ENCODE peak calls at places on chromosomes 2 and 18, in eight cellular contexts. One of them, this sample, is unnamed.

GRCh38 chr2:217392930-217393584 is 533.2 kb upstream of the TNP1 start:
- DNase-seq in mammary epithelial cell: no peak
- DNase-seq in ascending aorta: no peak
- DNase-seq in mesendoderm: no peak
- DNase-seq in fibroblast of lung: no peak
- DNase-seq in colonic mucosa: no peak
- DNase-seq in sigmoid colon: no peak
- DNase-seq in A673: no peak
- DNase-seq in this sample: peak

GRCh38 chr2:215929602-215930335 is 83.6 kb downstream of the MREG start:
- DNase-seq in mammary epithelial cell: peak
- DNase-seq in ascending aorta: no peak
- DNase-seq in mesendoderm: peak
- DNase-seq in fibroblast of lung: peak
- DNase-seq in colonic mucosa: no peak
- DNase-seq in sigmoid colon: no peak
- DNase-seq in A673: peak
- DNase-seq in this sample: no peak

GRCh38 chr18:50738103-50738757 is 81.6 kb downstream of the MRO start:
- DNase-seq in mammary epithelial cell: no peak
- DNase-seq in ascending aorta: no peak
- DNase-seq in mesendoderm: no peak
- DNase-seq in fibroblast of lung: no peak
- DNase-seq in colonic mucosa: no peak
- DNase-seq in sigmoid colon: no peak
- DNase-seq in A673: no peak
- DNase-seq in this sample: no peak

GRCh38 chr2:157061799-157062198 is 195.7 kb upstream of the GALNT5 start:
- DNase-seq in mammary epithelial cell: no peak
- DNase-seq in ascending aorta: no peak
- DNase-seq in mesendoderm: no peak
- DNase-seq in fibroblast of lung: no peak
- DNase-seq in colonic mucosa: no peak
- DNase-seq in sigmoid colon: no peak
- DNase-seq in A673: no peak
- DNase-seq in this sample: no peak

GRCh38 chr2:239300242-239300641 is 100.6 kb downstream of the HDAC4 start:
- DNase-seq in mammary epithelial cell: no peak
- DNase-seq in ascending aorta: no peak
- DNase-seq in mesendoderm: no peak
- DNase-seq in fibroblast of lung: no peak
- DNase-seq in colonic mucosa: no peak
- DNase-seq in sigmoid colon: peak
- DNase-seq in A673: no peak
- DNase-seq in this sample: no peak

GRCh38 chr2:20423847-20424246 is 23.0 kb upstream of the RHOB start:
- DNase-seq in mammary epithelial cell: no peak
- DNase-seq in ascending aorta: peak
- DNase-seq in mesendoderm: no peak
- DNase-seq in fibroblast of lung: no peak
- DNase-seq in colonic mucosa: no peak
- DNase-seq in sigmoid colon: no peak
- DNase-seq in A673: no peak
- DNase-seq in this sample: no peak

GRCh38 chr2:3696542-3696941 is 6.8 kb upstream of the DCDC2C start:
- DNase-seq in mammary epithelial cell: no peak
- DNase-seq in ascending aorta: no peak
- DNase-seq in mesendoderm: no peak
- DNase-seq in fibroblast of lung: no peak
- DNase-seq in colonic mucosa: no peak
- DNase-seq in sigmoid colon: no peak
- DNase-seq in A673: no peak
- DNase-seq in this sample: no peak

GRCh38 chr18:78794031-78794430 is 185.6 kb upstream of the SALL3 start:
- DNase-seq in mammary epithelial cell: no peak
- DNase-seq in ascending aorta: no peak
- DNase-seq in mesendoderm: no peak
- DNase-seq in fibroblast of lung: no peak
- DNase-seq in colonic mucosa: no peak
- DNase-seq in sigmoid colon: peak
- DNase-seq in A673: no peak
- DNase-seq in this sample: no peak

GRCh38 chr2:62631160-62632085 is 74.1 kb upstream of the EHBP1 start:
- DNase-seq in mammary epithelial cell: no peak
- DNase-seq in ascending aorta: no peak
- DNase-seq in mesendoderm: no peak
- DNase-seq in fibroblast of lung: peak
- DNase-seq in colonic mucosa: no peak
- DNase-seq in sigmoid colon: no peak
- DNase-seq in A673: no peak
- DNase-seq in this sample: no peak

GRCh38 chr2:172098650-172099471 is 3.8 kb downstream of the DLX2 start:
- DNase-seq in mammary epithelial cell: peak
- DNase-seq in ascending aorta: no peak
- DNase-seq in mesendoderm: peak
- DNase-seq in fibroblast of lung: peak
- DNase-seq in colonic mucosa: no peak
- DNase-seq in sigmoid colon: peak
- DNase-seq in A673: peak
- DNase-seq in this sample: no peak

GRCh38 chr2:46153996-46154753 is 143.0 kb upstream of the EPAS1 start:
- DNase-seq in mammary epithelial cell: no peak
- DNase-seq in ascending aorta: peak
- DNase-seq in mesendoderm: no peak
- DNase-seq in fibroblast of lung: no peak
- DNase-seq in colonic mucosa: no peak
- DNase-seq in sigmoid colon: no peak
- DNase-seq in A673: no peak
- DNase-seq in this sample: no peak

GRCh38 chr2:205743137-205743536 is 60.8 kb downstream of the NRP2 start:
- DNase-seq in mammary epithelial cell: no peak
- DNase-seq in ascending aorta: no peak
- DNase-seq in mesendoderm: no peak
- DNase-seq in fibroblast of lung: no peak
- DNase-seq in colonic mucosa: no peak
- DNase-seq in sigmoid colon: peak
- DNase-seq in A673: no peak
- DNase-seq in this sample: no peak

GRCh38 chr18:54521846-54522245 is 69.2 kb upstream of the DYNAP start:
- DNase-seq in mammary epithelial cell: no peak
- DNase-seq in ascending aorta: no peak
- DNase-seq in mesendoderm: no peak
- DNase-seq in fibroblast of lung: no peak
- DNase-seq in colonic mucosa: no peak
- DNase-seq in sigmoid colon: no peak
- DNase-seq in A673: no peak
- DNase-seq in this sample: no peak

GRCh38 chr18:54515149-54515548 is 75.9 kb upstream of the DYNAP start:
- DNase-seq in mammary epithelial cell: no peak
- DNase-seq in ascending aorta: no peak
- DNase-seq in mesendoderm: peak
- DNase-seq in fibroblast of lung: no peak
- DNase-seq in colonic mucosa: no peak
- DNase-seq in sigmoid colon: no peak
- DNase-seq in A673: no peak
- DNase-seq in this sample: no peak

GRCh38 chr18:54517521-54517920 is 73.5 kb upstream of the DYNAP start:
- DNase-seq in mammary epithelial cell: no peak
- DNase-seq in ascending aorta: no peak
- DNase-seq in mesendoderm: no peak
- DNase-seq in fibroblast of lung: no peak
- DNase-seq in colonic mucosa: no peak
- DNase-seq in sigmoid colon: no peak
- DNase-seq in A673: no peak
- DNase-seq in this sample: no peak
- H3K27ac ChIP-seq in mammary epithelial cell: no peak
- H3K27ac ChIP-seq in ascending aorta: no peak
- H3K27ac ChIP-seq in mesendoderm: no peak
- H3K27ac ChIP-seq in fibroblast of lung: no peak
- H3K27ac ChIP-seq in colonic mucosa: no peak
- H3K27ac ChIP-seq in sigmoid colon: no peak
- H3K27ac ChIP-seq in A673: no peak
- H3K27ac ChIP-seq in this sample: no peak

GRCh38 chr2:238157506-238158017 is 1.2 kb upstream of the ERFE start:
- DNase-seq in mammary epithelial cell: no peak
- DNase-seq in ascending aorta: no peak
- DNase-seq in mesendoderm: no peak
- DNase-seq in fibroblast of lung: no peak
- DNase-seq in colonic mucosa: no peak
- DNase-seq in sigmoid colon: no peak
- DNase-seq in A673: no peak
- DNase-seq in this sample: no peak
- H3K27ac ChIP-seq in mammary epithelial cell: no peak
- H3K27ac ChIP-seq in ascending aorta: no peak
- H3K27ac ChIP-seq in mesendoderm: no peak
- H3K27ac ChIP-seq in fibroblast of lung: no peak
- H3K27ac ChIP-seq in colonic mucosa: no peak
- H3K27ac ChIP-seq in sigmoid colon: no peak
- H3K27ac ChIP-seq in A673: no peak
- H3K27ac ChIP-seq in this sample: no peak

DNA sequence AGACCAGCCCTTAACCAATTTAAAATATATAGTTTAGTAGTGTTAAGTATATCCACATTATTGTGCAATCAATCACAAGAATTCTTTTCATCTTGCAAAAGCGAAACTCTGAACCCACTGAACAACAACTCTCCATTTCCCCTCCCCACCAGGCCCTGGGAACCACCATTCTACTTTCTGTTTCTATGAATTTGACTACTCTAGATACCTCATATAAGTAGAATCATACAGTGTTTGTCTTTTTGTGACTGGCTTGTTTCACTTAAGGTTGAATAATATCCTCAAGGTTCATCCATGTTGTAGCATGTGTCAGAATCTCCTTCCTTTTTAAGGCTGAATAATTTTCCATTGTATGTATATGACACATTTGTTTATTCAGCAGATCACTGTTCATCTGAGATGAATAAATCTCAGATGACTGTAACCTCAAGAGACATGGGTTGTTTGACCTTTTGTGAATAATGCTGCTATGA is 8.1 kb upstream of the SOS1 start:
- DNase-seq in mammary epithelial cell: peak
- DNase-seq in ascending aorta: no peak
- DNase-seq in mesendoderm: no peak
- DNase-seq in fibroblast of lung: no peak
- DNase-seq in colonic mucosa: no peak
- DNase-seq in sigmoid colon: no peak
- DNase-seq in A673: no peak
- DNase-seq in this sample: no peak
- H3K27ac ChIP-seq in mammary epithelial cell: no peak
- H3K27ac ChIP-seq in ascending aorta: no peak
- H3K27ac ChIP-seq in mesendoderm: no peak
- H3K27ac ChIP-seq in fibroblast of lung: no peak
- H3K27ac ChIP-seq in colonic mucosa: peak
- H3K27ac ChIP-seq in sigmoid colon: no peak
- H3K27ac ChIP-seq in A673: no peak
- H3K27ac ChIP-seq in this sample: no peak

DNA sequence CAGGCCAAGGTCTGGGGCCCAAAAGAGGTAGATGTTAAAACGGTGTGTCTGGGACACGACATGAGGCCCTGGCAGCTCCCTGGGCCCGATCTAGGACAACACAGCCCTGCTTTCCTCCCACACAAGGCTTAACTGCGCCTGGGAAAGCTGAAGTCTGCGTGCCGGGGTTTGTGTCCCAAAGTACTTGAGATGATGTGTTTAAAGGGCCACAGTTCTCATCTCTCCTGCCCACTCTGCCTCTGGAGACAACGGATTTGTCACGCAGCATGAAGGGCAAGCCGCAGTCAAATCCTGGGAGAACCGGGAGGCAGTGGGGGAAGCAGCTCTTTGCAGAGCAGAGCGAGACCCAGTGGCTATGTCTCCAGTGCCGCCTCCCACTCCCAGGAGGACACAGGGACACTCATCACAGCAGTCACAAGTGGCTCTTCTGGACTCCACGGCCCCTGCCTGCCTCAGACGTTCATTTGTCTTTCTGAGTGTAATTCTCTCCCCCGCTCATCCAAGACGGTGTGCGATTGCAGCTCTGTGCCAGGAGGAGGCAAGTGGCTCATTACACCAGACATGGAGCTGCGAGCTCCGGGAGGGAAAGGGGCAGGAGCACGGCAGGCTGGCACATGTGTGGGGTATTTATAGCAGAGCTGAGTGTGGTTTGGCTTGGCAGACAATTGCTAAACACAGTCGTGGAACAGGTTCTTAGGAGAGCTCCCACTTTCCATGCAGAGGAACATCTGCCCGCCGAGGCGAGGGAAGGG is 57.7 kb upstream of the SEMA4C start:
- DNase-seq in mammary epithelial cell: peak
- DNase-seq in ascending aorta: no peak
- DNase-seq in mesendoderm: no peak
- DNase-seq in fibroblast of lung: peak
- DNase-seq in colonic mucosa: no peak
- DNase-seq in sigmoid colon: peak
- DNase-seq in A673: peak
- DNase-seq in this sample: no peak
- H3K27ac ChIP-seq in mammary epithelial cell: no peak
- H3K27ac ChIP-seq in ascending aorta: no peak
- H3K27ac ChIP-seq in mesendoderm: no peak
- H3K27ac ChIP-seq in fibroblast of lung: no peak
- H3K27ac ChIP-seq in colonic mucosa: no peak
- H3K27ac ChIP-seq in sigmoid colon: peak
- H3K27ac ChIP-seq in A673: no peak
- H3K27ac ChIP-seq in this sample: peak

GRCh38 chr2:47334356-47335136 is 68.4 kb upstream of the MSH2 start:
- DNase-seq in mammary epithelial cell: no peak
- DNase-seq in ascending aorta: no peak
- DNase-seq in mesendoderm: peak
- DNase-seq in fibroblast of lung: peak
- DNase-seq in colonic mucosa: no peak
- DNase-seq in sigmoid colon: no peak
- DNase-seq in A673: peak
- DNase-seq in this sample: no peak
- H3K27ac ChIP-seq in mammary epithelial cell: no peak
- H3K27ac ChIP-seq in ascending aorta: no peak
- H3K27ac ChIP-seq in mesendoderm: peak
- H3K27ac ChIP-seq in fibroblast of lung: no peak
- H3K27ac ChIP-seq in colonic mucosa: no peak
- H3K27ac ChIP-seq in sigmoid colon: no peak
- H3K27ac ChIP-seq in A673: no peak
- H3K27ac ChIP-seq in this sample: no peak

DNA sequence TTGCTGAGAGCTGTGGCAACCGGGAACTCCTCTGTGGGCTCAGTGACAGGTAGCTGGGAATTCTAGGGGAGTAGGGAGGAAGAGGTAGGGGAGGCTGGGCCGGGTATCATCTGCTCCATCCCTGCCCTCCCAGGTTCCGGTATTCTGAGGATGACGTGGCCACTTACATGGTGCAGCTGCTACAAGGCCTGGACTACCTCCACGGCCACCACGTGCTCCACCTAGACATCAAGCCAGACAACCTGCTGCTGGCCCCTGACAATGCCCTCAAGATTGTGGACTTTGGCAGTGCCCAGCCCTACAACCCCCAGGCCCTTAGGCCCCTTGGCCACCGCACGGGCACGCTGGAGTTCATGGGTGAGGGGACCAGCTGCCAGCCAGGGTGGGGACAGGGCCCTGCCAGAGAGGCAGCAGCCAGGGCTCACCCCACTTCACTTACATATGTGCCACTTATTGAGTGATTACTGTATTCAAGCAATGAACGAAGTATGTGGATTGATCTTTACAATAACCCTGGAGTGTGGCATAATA is 8.0 kb upstream of the GMPPA start:
- DNase-seq in mammary epithelial cell: no peak
- DNase-seq in ascending aorta: no peak
- DNase-seq in mesendoderm: no peak
- DNase-seq in fibroblast of lung: no peak
- DNase-seq in colonic mucosa: no peak
- DNase-seq in sigmoid colon: no peak
- DNase-seq in A673: no peak
- DNase-seq in this sample: no peak
- H3K27ac ChIP-seq in mammary epithelial cell: no peak
- H3K27ac ChIP-seq in ascending aorta: no peak
- H3K27ac ChIP-seq in mesendoderm: no peak
- H3K27ac ChIP-seq in fibroblast of lung: no peak
- H3K27ac ChIP-seq in colonic mucosa: no peak
- H3K27ac ChIP-seq in sigmoid colon: peak
- H3K27ac ChIP-seq in A673: no peak
- H3K27ac ChIP-seq in this sample: no peak

This sample was measured in tibial nerve.